ENCODE peak calls at places on chromosomes 5 and 9, in seven cellular contexts. J, O, K, T, P, C and U are unnamed samples.

GRCh38 chr5:72015103-72015548 is 92.1 kb upstream of the MAP1B start:
- DNase-seq in J (no peak), O (peak), K (peak), T (peak), P (peak), C (peak), U (no peak)

GRCh38 chr5:180804129-180804601 is 1.6 kb upstream of the MGAT1 start:
- DNase-seq in J (no peak), O (no peak), K (no peak), T (no peak), P (no peak), C (no peak), U (no peak)

GRCh38 chr9:78663367-78663766 is 366.4 kb downstream of the PSAT1 start:
- DNase-seq in J (no peak), O (no peak), K (no peak), T (no peak), P (no peak), C (no peak), U (no peak)

GRCh38 chr9:70229579-70229978 is 29.2 kb upstream of the SMC5 start:
- DNase-seq in J (no peak), O (peak), K (peak), T (no peak), P (no peak), C (peak), U (no peak)

GRCh38 chr9:135864447-135865049 is 42.8 kb downstream of the CAMSAP1 start:
- DNase-seq in J (peak), O (peak), K (peak), T (peak), P (peak), C (peak), U (no peak)

GRCh38 chr5:58437661-58438060 is 22.2 kb downstream of the PLK2 start:
- DNase-seq in J (no peak), O (no peak), K (no peak), T (no peak), P (no peak), C (no peak), U (no peak)

GRCh38 chr9:281753-282645 is 67.3 kb downstream of the DOCK8 start:
- DNase-seq in J (peak), O (no peak), K (no peak), T (no peak), P (no peak), C (no peak), U (no peak)

GRCh38 chr9:100322954-100323536 is 29.7 kb downstream of the TEX10 start:
- DNase-seq in J (peak), O (peak), K (peak), T (no peak), P (peak), C (peak), U (peak)

GRCh38 chr9:132424857-132425702 is 15.1 kb downstream of the CFAP77 start:
- DNase-seq in J (no peak), O (no peak), K (no peak), T (no peak), P (no peak), C (no peak), U (no peak)

GRCh38 chr9:113842086-113842485 is 34.0 kb upstream of the ZNF618 start:
- DNase-seq in J (no peak), O (no peak), K (no peak), T (no peak), P (no peak), C (no peak), U (no peak)

GRCh38 chr5:89628876-89629635 is 746.1 kb upstream of the MEF2C start:
- DNase-seq in J (no peak), O (peak), K (no peak), T (no peak), P (peak), C (no peak), U (no peak)

GRCh38 chr9:98708103-98708932 is 417 bp downstream of the GABBR2 start:
- DNase-seq in J (no peak), O (no peak), K (no peak), T (no peak), P (no peak), C (no peak), U (no peak)

GRCh38 chr9:6417186-6417585 is 4.2 kb downstream of the UHRF2 start:
- DNase-seq in J (no peak), O (no peak), K (no peak), T (no peak), P (peak), C (peak), U (peak)

GRCh38 chr5:138981606-138982005 is 106.5 kb upstream of the LRRTM2 start:
- DNase-seq in J (no peak), O (peak), K (peak), T (no peak), P (peak), C (peak), U (no peak)

GRCh38 chr9:36147441-36148175 is 11.1 kb downstream of the GLIPR2 start:
- DNase-seq in J (no peak), O (no peak), K (no peak), T (no peak), P (no peak), C (no peak), U (no peak)

GRCh38 chr9:77166193-77166592 is 11.1 kb upstream of the VPS13A start:
- DNase-seq in J (no peak), O (no peak), K (no peak), T (no peak), P (no peak), C (no peak), U (no peak)

GRCh38 chr9:96875460-96876142 is 21.3 kb upstream of the ZNF782 start:
- DNase-seq in J (peak), O (peak), K (peak), T (peak), P (peak), C (peak), U (peak)

GRCh38 chr5:169413416-169413815 is 112.5 kb upstream of the SLIT3 start:
- DNase-seq in J (no peak), O (no peak), K (no peak), T (no peak), P (peak), C (no peak), U (no peak)

GRCh38 chr5:172005708-172006377 is 595 bp downstream of the FBXW11 start:
- DNase-seq in J (no peak), O (no peak), K (peak), T (peak), P (peak), C (no peak), U (peak)

GRCh38 chr5:42715791-42716190 is 40.8 kb upstream of the CCDC152 start:
- DNase-seq in J (no peak), O (peak), K (peak), T (no peak), P (peak), C (no peak), U (no peak)

GRCh38 chr9:19533373-19533772 is 124.6 kb downstream of the ACER2 start:
- DNase-seq in J (no peak), O (no peak), K (no peak), T (no peak), P (peak), C (peak), U (no peak)

GRCh38 chr5:150438873-150439546 is 10.5 kb downstream of the RPS14 start:
- DNase-seq in J (no peak), O (peak), K (peak), T (no peak), P (peak), C (peak), U (no peak)

GRCh38 chr5:157180374-157181264 is at the start of gene ITK:
- DNase-seq in J (no peak), O (no peak), K (no peak), T (no peak), P (no peak), C (no peak), U (no peak)

GRCh38 chr9:37963936-37964739 is 60.2 kb upstream of the SLC25A51 start:
- DNase-seq in J (no peak), O (peak), K (peak), T (peak), P (peak), C (peak), U (no peak)

GRCh38 chr9:13952906-13953305 is 361.0 kb downstream of the NFIB start:
- DNase-seq in J (no peak), O (no peak), K (peak), T (no peak), P (peak), C (no peak), U (no peak)

GRCh38 chr5:168401226-168401625 is 85.0 kb upstream of the RARS1 start:
- DNase-seq in J (no peak), O (no peak), K (no peak), T (no peak), P (no peak), C (no peak), U (no peak)

GRCh38 chr5:95697781-95698681 is 15.2 kb upstream of the SPATA9 start:
- DNase-seq in J (no peak), O (peak), K (peak), T (no peak), P (no peak), C (no peak), U (no peak)

GRCh38 chr9:18238254-18238653 is 235.7 kb upstream of the ADAMTSL1 start:
- DNase-seq in J (no peak), O (peak), K (peak), T (no peak), P (peak), C (peak), U (no peak)

GRCh38 chr5:163354685-163355084 is 82.7 kb upstream of the CCNG1 start:
- DNase-seq in J (peak), O (peak), K (no peak), T (no peak), P (no peak), C (no peak), U (no peak)

GRCh38 chr9:116081437-116082110 is 72.0 kb upstream of the PAPPA start:
- DNase-seq in J (no peak), O (no peak), K (no peak), T (no peak), P (no peak), C (peak), U (no peak)

GRCh38 chr5:127072861-127073846 is at the start of gene C5orf63:
- DNase-seq in J (peak), O (peak), K (no peak), T (no peak), P (peak), C (peak), U (peak)

GRCh38 chr5:78979899-78980298 is 5.2 kb downstream of the ARSB start:
- DNase-seq in J (no peak), O (no peak), K (no peak), T (no peak), P (no peak), C (no peak), U (no peak)

GRCh38 chr5:78984611-78985406 is at the start of gene ARSB:
- DNase-seq in J (peak), O (peak), K (peak), T (peak), P (peak), C (peak), U (peak)

GRCh38 chr5:78983601-78984000 is 1.5 kb downstream of the ARSB start:
- DNase-seq in J (peak), O (peak), K (no peak), T (no peak), P (no peak), C (no peak), U (no peak)

GRCh38 chr5:78985407-78986223 is 505 bp upstream of the ARSB start:
- DNase-seq in J (peak), O (peak), K (peak), T (no peak), P (peak), C (peak), U (no peak)

GRCh38 chr5:78984020-78984610 is 995 bp downstream of the ARSB start:
- DNase-seq in J (no peak), O (peak), K (no peak), T (no peak), P (peak), C (no peak), U (no peak)
- TF ChIP-seq CTCF in J (no peak), O (no peak), K (no peak), T (peak), P (no peak), C (no peak), U (no peak)

DNA sequence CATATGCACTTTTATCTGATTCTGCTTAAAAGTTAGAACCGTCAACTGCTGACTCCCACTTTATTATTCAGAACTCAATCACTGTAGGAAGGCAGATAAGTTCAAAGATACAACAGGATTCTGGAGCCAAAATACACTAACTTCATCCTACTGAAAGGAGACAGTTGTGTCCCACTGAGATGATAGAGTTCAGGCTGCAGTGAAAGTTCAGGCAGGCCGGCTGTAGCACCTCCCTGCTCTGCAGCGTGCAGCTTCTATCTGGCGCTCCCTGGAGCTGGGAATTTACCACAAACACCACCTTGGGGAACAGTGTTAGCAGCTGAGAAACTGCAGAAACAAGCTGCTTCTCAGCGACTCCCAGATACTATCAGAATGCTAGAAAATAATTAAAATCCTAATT is 52.5 kb upstream of the CNTLN start:
- DNase-seq in J (no peak), O (no peak), K (peak), T (no peak), P (peak), C (peak), U (no peak)
- TF ChIP-seq CTCF in J (no peak), O (no peak), K (peak), T (no peak), P (peak), C (peak), U (no peak)

DNA sequence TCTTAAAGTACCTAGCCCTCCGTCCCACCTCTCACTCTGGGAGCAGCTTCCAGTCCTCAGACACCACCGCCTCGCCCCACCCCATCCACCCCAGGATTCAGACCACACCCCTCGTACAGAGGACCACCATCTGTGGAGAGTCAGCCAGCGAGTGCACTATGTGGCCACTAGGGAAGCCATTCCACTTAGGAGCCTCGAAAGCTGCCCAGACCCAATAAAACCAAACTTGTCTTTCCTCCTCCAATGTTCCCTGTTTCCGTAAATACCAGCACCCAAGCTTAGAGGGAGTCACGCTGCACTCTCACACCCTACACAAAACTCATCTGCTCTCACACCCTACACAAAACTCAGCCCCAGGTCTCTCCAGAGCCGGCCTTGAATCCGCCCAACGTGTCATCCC is 1.9 kb downstream of the GCNT4 start:
- DNase-seq in J (no peak), O (peak), K (no peak), T (no peak), P (no peak), C (peak), U (no peak)
- TF ChIP-seq CTCF in J (no peak), O (no peak), K (peak), T (no peak), P (peak), C (peak), U (no peak)

GRCh38 chr5:177447066-177447610 is 524 bp downstream of the PRR7 start:
- DNase-seq in J (peak), O (peak), K (no peak), T (peak), P (peak), C (peak), U (peak)

GRCh38 chr5:177449140-177450061 is 2.8 kb downstream of the PRR7 start:
- DNase-seq in J (no peak), O (no peak), K (no peak), T (no peak), P (no peak), C (no peak), U (no peak)

GRCh38 chr5:177448244-177448950 is 1.8 kb downstream of the PRR7 start:
- DNase-seq in J (no peak), O (no peak), K (no peak), T (no peak), P (no peak), C (no peak), U (no peak)

GRCh38 chr5:177446184-177447065 is at the start of gene PRR7:
- DNase-seq in J (peak), O (peak), K (peak), T (peak), P (peak), C (peak), U (peak)

GRCh38 chr5:177447611-177448243 is 1.1 kb downstream of the PRR7 start:
- DNase-seq in J (peak), O (peak), K (peak), T (peak), P (peak), C (peak), U (peak)
- TF ChIP-seq CTCF in J (no peak), O (no peak), K (peak), T (peak), P (no peak), C (no peak), U (no peak)